ENCODE peak calls at places on chromosomes 13 and 19, in five cellular contexts. G is cardiac muscle cell, Y is right atrium auricular region, R is mucosa of descending colon, N is testis. V is an unnamed sample. For H3K4me1, the result is how much of the 10 kb centered on the place peaks cover.

GRCh38 chr13:43140985-43141384 is 117.6 kb downstream of the DNAJC15 start:
- DNase-seq in G (no peak), Y (no peak), R (no peak), N (no peak), V (no peak)

GRCh38 chr19:42052241-42052863 is 17.7 kb downstream of the GRIK5 start:
- DNase-seq in G (no peak), Y (no peak), R (no peak), N (no peak), V (peak)

GRCh38 chr19:42253245-42254082 is 1.5 kb downstream of the ERF start:
- DNase-seq in G (peak), Y (no peak), R (peak), N (peak), V (peak)

GRCh38 chr13:42137856-42138537 is 89.5 kb downstream of the DGKH start:
- DNase-seq in G (peak), Y (no peak), R (no peak), N (no peak), V (no peak)

GRCh38 chr13:32125221-32125621 is 93.6 kb downstream of the FRY start:
- DNase-seq in G (peak), Y (no peak), R (no peak), N (no peak), V (no peak)

GRCh38 chr13:35855531-35856019 is 275.6 kb downstream of the DCLK1 start:
- DNase-seq in G (no peak), Y (no peak), R (no peak), N (no peak), V (peak)

GRCh38 chr13:59924256-59924655 is 239.5 kb downstream of the DIAPH3 start:
- DNase-seq in G (no peak), Y (no peak), R (no peak), N (no peak), V (no peak)

GRCh38 chr13:113162783-113163685 is 4.6 kb downstream of the PROZ start:
- DNase-seq in G (no peak), Y (no peak), R (no peak), N (no peak), V (no peak)

GRCh38 chr13:113562085-113562749 is 22.3 kb upstream of the TFDP1 start:
- DNase-seq in G (peak), Y (peak), R (no peak), N (peak), V (peak)

GRCh38 chr13:44052843-44053607 is 173.3 kb downstream of the LACC1 start:
- DNase-seq in G (peak), Y (no peak), R (no peak), N (peak), V (no peak)

GRCh38 chr19:53183146-53183545 is 10.0 kb downstream of the ZNF665 start:
- DNase-seq in G (no peak), Y (no peak), R (no peak), N (no peak), V (no peak)

GRCh38 chr13:110575322-110576069 is 14.0 kb upstream of the RAB20 start:
- DNase-seq in G (peak), Y (no peak), R (no peak), N (peak), V (no peak)

GRCh38 chr13:105991622-105992254 is 543.7 kb downstream of the EFNB2 start:
- DNase-seq in G (peak), Y (no peak), R (no peak), N (no peak), V (no peak)

GRCh38 chr13:77896536-77896935 is 22.1 kb downstream of the EDNRB start:
- DNase-seq in G (peak), Y (peak), R (no peak), N (peak), V (peak)

GRCh38 chr19:13370948-13371347 is 135.3 kb downstream of the CACNA1A start:
- DNase-seq in G (no peak), Y (no peak), R (no peak), N (no peak), V (no peak)

GRCh38 chr13:28049215-28049614 is 51.2 kb downstream of the FLT3 start:
- DNase-seq in G (no peak), Y (no peak), R (no peak), N (no peak), V (no peak)

GRCh38 chr13:35810286-35810685 is 320.9 kb downstream of the DCLK1 start:
- DNase-seq in G (no peak), Y (no peak), R (no peak), N (no peak), V (no peak)

GRCh38 chr19:2636897-2637683 is 65.4 kb downstream of the GNG7 start:
- DNase-seq in G (peak), Y (no peak), R (peak), N (peak), V (peak)

DNA sequence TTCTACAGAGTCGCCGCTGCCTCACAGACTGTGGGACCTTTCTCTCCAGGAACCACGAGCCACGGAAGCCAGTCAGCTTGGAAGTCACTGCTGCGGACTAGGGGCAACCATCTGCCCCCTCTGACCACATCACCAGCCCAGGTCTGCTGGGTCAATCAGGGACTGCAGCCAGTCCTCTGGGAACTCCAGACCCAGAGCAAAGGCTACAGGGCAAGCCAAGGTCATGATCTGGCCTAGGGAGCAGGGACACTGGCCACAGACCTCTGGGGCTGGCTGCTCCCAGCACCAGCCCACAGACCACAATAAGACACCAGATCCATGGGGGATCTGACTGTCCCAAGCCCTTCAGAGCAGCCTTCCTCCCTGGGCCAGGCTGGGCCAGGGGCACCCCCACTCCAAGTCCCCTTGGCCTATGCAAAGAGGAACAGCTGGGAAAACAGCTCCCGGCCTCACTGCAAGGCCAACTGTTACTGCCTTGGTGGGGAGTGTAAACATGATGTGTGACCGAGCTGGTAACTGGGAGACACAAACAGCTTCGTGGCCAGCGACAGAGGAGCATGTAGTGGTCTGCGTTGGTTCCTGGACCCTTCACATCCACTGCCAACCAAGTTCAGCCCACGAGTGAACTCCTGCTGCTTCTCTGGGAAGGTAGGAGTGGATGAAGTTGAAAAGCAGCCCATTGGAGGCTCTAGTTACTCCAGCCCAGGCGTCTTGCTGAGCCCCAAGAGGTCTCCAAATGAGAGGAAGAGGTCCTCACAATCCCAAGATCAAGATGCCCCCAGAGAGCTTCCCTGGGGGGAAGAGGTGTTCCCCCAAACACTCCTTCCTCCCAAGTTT is 1.5 kb downstream of the AKT2 start:
- DNase-seq in G (no peak), Y (no peak), R (no peak), N (no peak), V (no peak)
- H3K4me1 ChIP-seq in G (under half), Y (half or more), R (under half), N (half or more), V (half or more)

GRCh38 chr19:1402411-1403070 is 1.2 kb upstream of the GAMT start:
- DNase-seq in G (no peak), Y (no peak), R (no peak), N (no peak), V (no peak)
- H3K4me3 ChIP-seq in G (no peak), Y (no peak), R (no peak), N (no peak), V (no peak)

GRCh38 chr19:10421240-10421948 is 1.1 kb downstream of the PDE4A start:
- DNase-seq in G (no peak), Y (no peak), R (no peak), N (no peak), V (peak)

GRCh38 chr19:10420444-10421239 is at the start of gene PDE4A:
- DNase-seq in G (peak), Y (no peak), R (no peak), N (no peak), V (peak)

GRCh38 chr19:10424011-10424637 is 3.8 kb downstream of the PDE4A start:
- DNase-seq in G (peak), Y (peak), R (peak), N (peak), V (peak)

GRCh38 chr19:10422846-10423245 is 2.5 kb downstream of the PDE4A start:
- DNase-seq in G (no peak), Y (no peak), R (no peak), N (no peak), V (no peak)

DNA sequence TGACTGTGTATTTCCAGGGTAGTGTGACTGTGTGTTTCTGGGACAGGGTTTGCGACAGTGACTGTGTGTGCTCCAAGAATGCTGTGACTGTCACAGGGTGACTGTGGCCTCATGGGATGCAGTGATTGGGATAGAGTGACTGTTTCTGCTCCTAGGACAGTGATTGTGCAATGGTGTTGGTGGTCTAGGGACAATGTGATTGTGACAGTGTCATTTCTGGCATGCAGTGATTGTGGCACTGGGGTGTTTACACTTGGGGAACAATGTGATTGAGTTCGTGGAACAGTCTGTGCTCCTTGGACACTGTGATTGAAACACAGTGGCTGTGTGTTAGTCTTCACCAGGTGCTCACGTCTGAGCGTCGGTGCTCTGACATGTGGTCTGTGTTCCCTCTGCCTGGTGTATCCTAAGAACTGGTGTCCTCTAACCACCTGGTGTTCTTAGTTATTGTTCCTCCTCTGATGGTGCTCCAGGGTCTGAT is 1.7 kb downstream of the PDE4A start:
- DNase-seq in G (no peak), Y (no peak), R (no peak), N (no peak), V (peak)
- H3K4me1 ChIP-seq in G (under half), Y (half or more), R (under half), N (under half), V (under half)

DNA sequence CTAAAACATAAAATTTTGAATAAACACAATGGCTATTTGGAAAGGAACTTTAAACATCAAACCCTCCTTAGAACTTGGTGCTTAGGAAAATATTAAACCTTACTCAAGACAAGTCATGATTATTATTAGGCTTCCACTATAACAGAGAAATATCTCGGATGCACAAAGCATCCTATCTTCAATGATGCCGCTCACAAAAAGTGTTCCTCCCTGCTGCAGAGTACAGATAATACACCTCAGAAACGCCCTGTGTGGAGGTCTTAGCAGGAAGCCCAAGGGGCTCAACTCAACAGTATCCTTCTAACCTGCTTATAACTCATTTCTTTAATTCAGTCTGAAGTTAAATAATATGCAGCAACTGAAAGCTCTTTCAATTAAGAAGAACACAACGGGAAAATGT is 12.2 kb downstream of the ELF1 start:
- DNase-seq in G (no peak), Y (no peak), R (no peak), N (no peak), V (no peak)
- H3K4me3 ChIP-seq in G (no peak), Y (no peak), R (no peak), N (no peak), V (no peak)

GRCh38 chr19:39098365-39099269 is 14.4 kb downstream of the ACP7 start:
- DNase-seq in G (no peak), Y (no peak), R (no peak), N (no peak), V (no peak)

GRCh38 chr19:39103151-39103550 is 19.0 kb downstream of the ACP7 start:
- DNase-seq in G (no peak), Y (no peak), R (no peak), N (no peak), V (no peak)

GRCh38 chr19:39097721-39098120 is 13.6 kb downstream of the ACP7 start:
- DNase-seq in G (no peak), Y (no peak), R (no peak), N (no peak), V (no peak)

GRCh38 chr19:39099341-39099740 is 15.2 kb downstream of the ACP7 start:
- DNase-seq in G (no peak), Y (no peak), R (no peak), N (no peak), V (no peak)

GRCh38 chr19:39100500-39101166 is 16.5 kb downstream of the ACP7 start:
- DNase-seq in G (no peak), Y (no peak), R (no peak), N (no peak), V (no peak)
- H3K4me1 ChIP-seq in G (under half), Y (under half), R (under half), N (under half), V (under half)